ENCODE peak calls at places on chromosomes 11 and 22, in six cellular contexts. Y is IMR-90, W is body of pancreas, M is lower leg skin, N is tibial nerve, F is A549. Z is an unnamed sample.

GRCh38 chr11:93013646-93014045 is 44.2 kb downstream of the MTNR1B start:
- DNase-seq in Y (peak; percentile 54), W (no peak), M (no peak), N (no peak), F (no peak), Z (no peak)

GRCh38 chr11:134497586-134497985 is 85.5 kb upstream of the B3GAT1 start:
- DNase-seq in Y (no peak), W (no peak), M (no peak), N (no peak), F (no peak), Z (no peak)

GRCh38 chr11:2689551-2690260 is 10.1 kb downstream of the KCNQ1OT1 start:
- DNase-seq in Y (no peak), W (peak; percentile 8), M (no peak), N (no peak), F (no peak), Z (no peak)

GRCh38 chr11:29934115-29934638 is 82.7 kb downstream of the KCNA4 start:
- DNase-seq in Y (no peak), W (no peak), M (no peak), N (no peak), F (no peak), Z (no peak)

GRCh38 chr11:107898270-107898669 is 30.0 kb upstream of the RAB39A start:
- DNase-seq in Y (peak; percentile 63), W (no peak), M (no peak), N (no peak), F (peak; percentile 53), Z (peak; percentile 14)

GRCh38 chr22:25406510-25407210 is 157.8 kb upstream of the GRK3 start:
- DNase-seq in Y (no peak), W (no peak), M (no peak), N (no peak), F (no peak), Z (no peak)

GRCh38 chr11:125173556-125173955 is 9.0 kb downstream of the PKNOX2 start:
- DNase-seq in Y (no peak), W (no peak), M (no peak), N (no peak), F (no peak), Z (no peak)

GRCh38 chr11:115506909-115507649 is 2.9 kb upstream of the CADM1 start:
- DNase-seq in Y (no peak), W (no peak), M (no peak), N (no peak), F (no peak), Z (no peak)

GRCh38 chr11:13292970-13293369 is 15.4 kb downstream of the BMAL1 start:
- DNase-seq in Y (no peak), W (no peak), M (no peak), N (no peak), F (no peak), Z (no peak)

GRCh38 chr11:60753309-60753708 is 3.4 kb upstream of the MS4A15 start:
- DNase-seq in Y (no peak), W (no peak), M (no peak), N (no peak), F (peak; percentile 33), Z (no peak)

GRCh38 chr11:67300756-67301312 is 2.5 kb upstream of the SSH3 start:
- DNase-seq in Y (no peak), W (no peak), M (no peak), N (no peak), F (no peak), Z (no peak)
- TF ChIP-seq POLR2A in Y (no peak), W (no peak), M (no peak), N (no peak), F (no peak), Z (no peak)

GRCh38 chr11:868802-869201 is 26.1 kb downstream of the TSPAN4 start:
- DNase-seq in Y (no peak), W (no peak), M (no peak), N (no peak), F (no peak), Z (no peak)

GRCh38 chr11:870127-870413 is 27.4 kb downstream of the TSPAN4 start:
- DNase-seq in Y (no peak), W (no peak), M (no peak), N (no peak), F (no peak), Z (no peak)

GRCh38 chr11:867856-868358 is 25.3 kb downstream of the TSPAN4 start:
- DNase-seq in Y (no peak), W (no peak), M (no peak), N (no peak), F (no peak), Z (no peak)

GRCh38 chr11:869399-870126 is 26.9 kb downstream of the TSPAN4 start:
- DNase-seq in Y (no peak), W (no peak), M (no peak), N (no peak), F (no peak), Z (no peak)

GRCh38 chr11:868394-868793 is 25.7 kb downstream of the TSPAN4 start:
- DNase-seq in Y (no peak), W (peak; percentile 57), M (no peak), N (no peak), F (no peak), Z (no peak)
- TF ChIP-seq POLR2A in Y (no peak), W (no peak), M (no peak), N (no peak), F (no peak), Z (peak; percentile 14)

GRCh38 chr11:98793276-98793675 is 227.5 kb upstream of the CNTN5 start:
- DNase-seq in Y (no peak), W (no peak), M (no peak), N (no peak), F (no peak), Z (no peak)

GRCh38 chr11:98798333-98798732 is 222.4 kb upstream of the CNTN5 start:
- DNase-seq in Y (no peak), W (no peak), M (no peak), N (no peak), F (no peak), Z (no peak)
- TF ChIP-seq POLR2A in Y (no peak), W (no peak), M (no peak), N (no peak), F (no peak), Z (no peak)

GRCh38 chr11:119108857-119109221 is 1.7 kb downstream of the C2CD2L start:
- DNase-seq in Y (no peak), W (no peak), M (no peak), N (no peak), F (no peak), Z (no peak)

GRCh38 chr11:119108151-119108856 is 1.2 kb downstream of the C2CD2L start:
- DNase-seq in Y (peak; percentile 27), W (peak; percentile 46), M (no peak), N (no peak), F (no peak), Z (peak; percentile 57)

GRCh38 chr11:119106564-119107537 is at the start of gene C2CD2L:
- DNase-seq in Y (peak; percentile 83), W (peak; percentile 88), M (peak; percentile 90), N (peak; percentile 84), F (peak; percentile 83), Z (peak; percentile 98)

GRCh38 chr11:119109843-119110242 is 2.7 kb downstream of the C2CD2L start:
- DNase-seq in Y (no peak), W (no peak), M (no peak), N (no peak), F (no peak), Z (no peak)

GRCh38 chr11:119107538-119108150 is 500 bp downstream of the C2CD2L start:
- DNase-seq in Y (no peak), W (no peak), M (no peak), N (no peak), F (no peak), Z (peak; percentile 63)
- TF ChIP-seq POLR2A in Y (no peak), W (no peak), M (no peak), N (no peak), F (no peak), Z (no peak)

GRCh38 chr11:69918231-69918937 is 99.2 kb upstream of the FGF3 start:
- DNase-seq in Y (no peak), W (no peak), M (no peak), N (no peak), F (no peak), Z (no peak)
- TF ChIP-seq POLR2A in Y (no peak), W (no peak), M (no peak), N (no peak), F (no peak), Z (no peak)

DNA sequence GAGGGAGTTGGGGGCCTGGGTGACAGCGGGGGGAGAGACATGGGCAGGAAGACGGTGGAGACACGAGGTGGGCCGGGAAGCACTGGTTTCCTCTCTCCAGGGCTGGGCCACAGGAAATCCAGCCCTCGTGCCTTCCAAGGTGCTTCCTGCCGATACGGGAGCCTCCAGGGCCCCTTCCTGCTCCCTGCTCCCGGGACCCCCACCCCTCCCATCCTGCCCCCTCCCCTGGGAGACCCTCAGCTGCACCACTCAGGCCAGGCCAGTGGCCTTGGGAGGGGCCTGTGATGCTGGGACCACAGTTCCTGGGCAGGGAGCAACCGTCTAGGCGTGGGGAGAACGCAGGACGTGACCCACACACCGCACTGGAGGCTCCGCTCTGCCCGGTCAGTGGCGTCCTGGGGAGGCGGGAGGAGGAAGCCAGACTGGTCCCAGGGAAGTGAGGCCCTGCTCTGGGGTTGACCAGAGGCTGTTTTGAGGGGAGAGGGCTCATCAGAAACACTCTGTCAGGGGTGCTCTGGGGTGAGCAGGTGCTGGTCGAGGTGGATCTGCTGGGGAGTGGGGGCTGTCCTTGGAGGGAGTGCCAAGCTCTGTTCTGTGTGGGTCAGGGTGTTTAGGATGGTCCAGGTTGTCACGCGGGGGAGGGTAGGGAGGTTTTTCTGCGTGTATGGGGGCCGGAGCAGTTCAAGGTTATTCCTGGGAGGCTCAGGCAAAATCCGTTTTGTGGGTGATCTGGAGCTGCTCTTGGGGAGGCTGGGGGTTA is at the start of gene SHANK3:
- DNase-seq in Y (no peak), W (no peak), M (no peak), N (no peak), F (no peak), Z (no peak)
- TF ChIP-seq POLR2A in Y (no peak), W (peak; percentile 60), M (no peak), N (no peak), F (no peak), Z (no peak)

GRCh38 chr11:82901165-82901938 is at the start of gene DDIAS:
- DNase-seq in Y (peak; percentile 98), W (peak; percentile 95), M (peak; percentile 97), N (peak; percentile 97), F (peak; percentile 98), Z (peak; percentile 97)
- TF ChIP-seq POLR2A in Y (no peak), W (peak; percentile 87), M (no peak), N (peak; percentile 62), F (peak; percentile 33), Z (peak; percentile 79)

GRCh38 chr22:40857309-40857851 is 432 bp downstream of the XPNPEP3 start:
- DNase-seq in Y (no peak), W (no peak), M (no peak), N (no peak), F (no peak), Z (peak; percentile 70)

GRCh38 chr22:40855104-40855959 is 1.1 kb downstream of the ST13 start:
- DNase-seq in Y (no peak), W (no peak), M (peak; percentile 26), N (peak; percentile 28), F (no peak), Z (peak; percentile 89)

GRCh38 chr22:40855960-40856512 is 403 bp downstream of the ST13 start:
- DNase-seq in Y (peak; percentile 18), W (no peak), M (no peak), N (peak; percentile 22), F (peak; percentile 19), Z (peak; percentile 83)

GRCh38 chr22:40853961-40854360 is 2.5 kb downstream of the ST13 start:
- DNase-seq in Y (no peak), W (no peak), M (no peak), N (no peak), F (no peak), Z (peak; percentile 43)

GRCh38 chr22:40856513-40857308 is at the start of the genes ST13 and XPNPEP3:
- DNase-seq in Y (peak; percentile 95), W (peak; percentile 97), M (peak; percentile 98), N (peak; percentile 95), F (peak; percentile 95), Z (peak; percentile 99)
- TF ChIP-seq POLR2A in Y (peak; percentile 73), W (peak; percentile 68), M (peak; percentile 78), N (peak; percentile 80), F (peak; percentile 52), Z (peak; percentile 82)

Z was measured in erythroblast.